ENCODE peak calls at places on chromosome 14, in four cellular contexts. One of them, this sample, is unnamed.

GRCh38 chr14:69298131-69299071 is 38.4 kb downstream of the GALNT16 start:
- DNase-seq in choroid plexus epithelial cell: no peak
- DNase-seq in IMR-90: no peak
- DNase-seq in AG09309: no peak
- DNase-seq in this sample: no peak

GRCh38 chr14:68789798-68790655 is 2.8 kb downstream of the ZFP36L1 start:
- DNase-seq in choroid plexus epithelial cell: no peak
- DNase-seq in IMR-90: no peak
- DNase-seq in AG09309: no peak
- DNase-seq in this sample: peak

GRCh38 chr14:22887990-22888378 is 5.0 kb downstream of the REM2 start:
- DNase-seq in choroid plexus epithelial cell: no peak
- DNase-seq in IMR-90: no peak
- DNase-seq in AG09309: no peak
- DNase-seq in this sample: no peak

GRCh38 chr14:30656190-30656632 is 34.1 kb downstream of the SCFD1 start:
- DNase-seq in choroid plexus epithelial cell: peak
- DNase-seq in IMR-90: peak
- DNase-seq in AG09309: no peak
- DNase-seq in this sample: peak

GRCh38 chr14:34013714-34014055 is 62.8 kb upstream of the EGLN3 start:
- DNase-seq in choroid plexus epithelial cell: no peak
- DNase-seq in IMR-90: no peak
- DNase-seq in AG09309: no peak
- DNase-seq in this sample: no peak

GRCh38 chr14:39467889-39468524 is 35.8 kb upstream of the FBXO33 start:
- DNase-seq in choroid plexus epithelial cell: peak
- DNase-seq in IMR-90: peak
- DNase-seq in AG09309: peak
- DNase-seq in this sample: peak

GRCh38 chr14:101584049-101584859 is 23.0 kb downstream of the DIO3 start:
- DNase-seq in choroid plexus epithelial cell: peak
- DNase-seq in IMR-90: no peak
- DNase-seq in AG09309: peak
- DNase-seq in this sample: peak

GRCh38 chr14:73741386-73741875 is 27.2 kb upstream of the PNMA1 start:
- DNase-seq in choroid plexus epithelial cell: peak
- DNase-seq in IMR-90: peak
- DNase-seq in AG09309: no peak
- DNase-seq in this sample: peak

GRCh38 chr14:105203057-105203494 is 22.0 kb upstream of the NUDT14 start:
- DNase-seq in choroid plexus epithelial cell: peak
- DNase-seq in IMR-90: peak
- DNase-seq in AG09309: no peak
- DNase-seq in this sample: peak

GRCh38 chr14:70871863-70872677 is 35.2 kb upstream of the PCNX1 start:
- DNase-seq in choroid plexus epithelial cell: no peak
- DNase-seq in IMR-90: no peak
- DNase-seq in AG09309: no peak
- DNase-seq in this sample: no peak

GRCh38 chr14:40623641-40624040 is 983.0 kb upstream of the LRFN5 start:
- DNase-seq in choroid plexus epithelial cell: no peak
- DNase-seq in IMR-90: no peak
- DNase-seq in AG09309: no peak
- DNase-seq in this sample: no peak

GRCh38 chr14:106691601-106692291 is 1165.4 kb downstream of the TMEM121 start:
- DNase-seq in choroid plexus epithelial cell: no peak
- DNase-seq in IMR-90: no peak
- DNase-seq in AG09309: no peak
- DNase-seq in this sample: no peak

GRCh38 chr14:67553547-67553946 is 20.5 kb downstream of the PLEKHH1 start:
- DNase-seq in choroid plexus epithelial cell: no peak
- DNase-seq in IMR-90: no peak
- DNase-seq in AG09309: no peak
- DNase-seq in this sample: no peak

GRCh38 chr14:91250912-91251311 is 6.4 kb upstream of the GPR68 start:
- DNase-seq in choroid plexus epithelial cell: no peak
- DNase-seq in IMR-90: no peak
- DNase-seq in AG09309: no peak
- DNase-seq in this sample: no peak

GRCh38 chr14:61472801-61473376 is 151.5 kb downstream of the PRKCH start:
- DNase-seq in choroid plexus epithelial cell: no peak
- DNase-seq in IMR-90: peak
- DNase-seq in AG09309: no peak
- DNase-seq in this sample: peak

GRCh38 chr14:26791117-26791806 is 193.4 kb upstream of the NOVA1 start:
- DNase-seq in choroid plexus epithelial cell: no peak
- DNase-seq in IMR-90: no peak
- DNase-seq in AG09309: no peak
- DNase-seq in this sample: no peak

GRCh38 chr14:64196668-64197411 is 97.3 kb downstream of the ESR2 start:
- DNase-seq in choroid plexus epithelial cell: peak
- DNase-seq in IMR-90: peak
- DNase-seq in AG09309: peak
- DNase-seq in this sample: peak

GRCh38 chr14:63853831-63854293 is 1.1 kb downstream of the SYNE2 start:
- DNase-seq in choroid plexus epithelial cell: peak
- DNase-seq in IMR-90: peak
- DNase-seq in AG09309: no peak
- DNase-seq in this sample: peak

GRCh38 chr14:70982204-70982603 is 74.9 kb downstream of the PCNX1 start:
- DNase-seq in choroid plexus epithelial cell: no peak
- DNase-seq in IMR-90: no peak
- DNase-seq in AG09309: no peak
- DNase-seq in this sample: no peak

GRCh38 chr14:75333523-75334190 is 55.0 kb downstream of the FOS start:
- DNase-seq in choroid plexus epithelial cell: no peak
- DNase-seq in IMR-90: no peak
- DNase-seq in AG09309: no peak
- DNase-seq in this sample: no peak

GRCh38 chr14:59510001-59510400 is 25.7 kb downstream of the JKAMP start:
- DNase-seq in choroid plexus epithelial cell: no peak
- DNase-seq in IMR-90: peak
- DNase-seq in AG09309: no peak
- DNase-seq in this sample: no peak

GRCh38 chr14:72607386-72608125 is 286.3 kb downstream of the DPF3 start:
- DNase-seq in choroid plexus epithelial cell: peak
- DNase-seq in IMR-90: peak
- DNase-seq in AG09309: no peak
- DNase-seq in this sample: peak

GRCh38 chr14:90443161-90444076 is 46.6 kb downstream of the CALM1 start:
- DNase-seq in choroid plexus epithelial cell: no peak
- DNase-seq in IMR-90: no peak
- DNase-seq in AG09309: no peak
- DNase-seq in this sample: no peak

GRCh38 chr14:100828448-100828834 is 2.5 kb downstream of the MEG3 start:
- DNase-seq in choroid plexus epithelial cell: no peak
- DNase-seq in IMR-90: no peak
- DNase-seq in AG09309: no peak
- DNase-seq in this sample: no peak

GRCh38 chr14:87002831-87003230 is 990.2 kb downstream of the GALC start:
- DNase-seq in choroid plexus epithelial cell: no peak
- DNase-seq in IMR-90: peak
- DNase-seq in AG09309: no peak
- DNase-seq in this sample: no peak

GRCh38 chr14:32224731-32225377 is 21.8 kb upstream of the RNU6-8 start:
- DNase-seq in choroid plexus epithelial cell: peak
- DNase-seq in IMR-90: peak
- DNase-seq in AG09309: no peak
- DNase-seq in this sample: peak

GRCh38 chr14:61337893-61338292 is 16.5 kb downstream of the PRKCH start:
- DNase-seq in choroid plexus epithelial cell: no peak
- DNase-seq in IMR-90: no peak
- DNase-seq in AG09309: no peak
- DNase-seq in this sample: no peak

GRCh38 chr14:74934476-74935339 is 11.6 kb upstream of the RPS6KL1 start:
- DNase-seq in choroid plexus epithelial cell: no peak
- DNase-seq in IMR-90: no peak
- DNase-seq in AG09309: no peak
- DNase-seq in this sample: peak

GRCh38 chr14:53663709-53664108 is 292.9 kb downstream of the BMP4 start:
- DNase-seq in choroid plexus epithelial cell: peak
- DNase-seq in IMR-90: peak
- DNase-seq in AG09309: no peak
- DNase-seq in this sample: peak

GRCh38 chr14:100782516-100783320 is 43.2 kb upstream of the MEG3 start:
- DNase-seq in choroid plexus epithelial cell: no peak
- DNase-seq in IMR-90: no peak
- DNase-seq in AG09309: no peak
- DNase-seq in this sample: no peak

GRCh38 chr14:65252471-65253255 is 150.3 kb upstream of the MAX start:
- DNase-seq in choroid plexus epithelial cell: no peak
- DNase-seq in IMR-90: no peak
- DNase-seq in AG09309: no peak
- DNase-seq in this sample: no peak

GRCh38 chr14:91232052-91232451 is 12.5 kb downstream of the GPR68 start:
- DNase-seq in choroid plexus epithelial cell: no peak
- DNase-seq in IMR-90: no peak
- DNase-seq in AG09309: no peak
- DNase-seq in this sample: no peak

GRCh38 chr14:65604535-65604934 is 192.0 kb downstream of the FUT8 start:
- DNase-seq in choroid plexus epithelial cell: no peak
- DNase-seq in IMR-90: no peak
- DNase-seq in AG09309: no peak
- DNase-seq in this sample: no peak

GRCh38 chr14:95547626-95548327 is 12.9 kb downstream of the GLRX5 start:
- DNase-seq in choroid plexus epithelial cell: peak
- DNase-seq in IMR-90: peak
- DNase-seq in AG09309: no peak
- DNase-seq in this sample: peak

GRCh38 chr14:68284333-68284732 is 464.8 kb downstream of the RAD51B start:
- DNase-seq in choroid plexus epithelial cell: no peak
- DNase-seq in IMR-90: no peak
- DNase-seq in AG09309: no peak
- DNase-seq in this sample: no peak

GRCh38 chr14:21734457-21735074 is 60.9 kb upstream of the OR4E1 start:
- DNase-seq in choroid plexus epithelial cell: peak
- DNase-seq in IMR-90: peak
- DNase-seq in AG09309: no peak
- DNase-seq in this sample: peak

GRCh38 chr14:51293149-51293925 is 53.3 kb downstream of the TMX1 start:
- DNase-seq in choroid plexus epithelial cell: peak
- DNase-seq in IMR-90: peak
- DNase-seq in AG09309: no peak
- DNase-seq in this sample: peak

GRCh38 chr14:51295666-51296263 is 55.7 kb downstream of the TMX1 start:
- DNase-seq in choroid plexus epithelial cell: no peak
- DNase-seq in IMR-90: peak
- DNase-seq in AG09309: no peak
- DNase-seq in this sample: no peak

GRCh38 chr14:51294951-51295350 is 54.9 kb downstream of the TMX1 start:
- DNase-seq in choroid plexus epithelial cell: no peak
- DNase-seq in IMR-90: no peak
- DNase-seq in AG09309: no peak
- DNase-seq in this sample: peak

GRCh38 chr14:51291016-51291415 is 51.0 kb downstream of the TMX1 start:
- DNase-seq in choroid plexus epithelial cell: no peak
- DNase-seq in IMR-90: no peak
- DNase-seq in AG09309: no peak
- DNase-seq in this sample: no peak

GRCh38 chr14:51293926-51294290 is 53.9 kb downstream of the TMX1 start:
- DNase-seq in choroid plexus epithelial cell: no peak
- DNase-seq in IMR-90: no peak
- DNase-seq in AG09309: no peak
- DNase-seq in this sample: no peak
- H3K4me3 ChIP-seq in choroid plexus epithelial cell: no peak
- H3K4me3 ChIP-seq in IMR-90: no peak
- H3K4me3 ChIP-seq in AG09309: no peak
- H3K4me3 ChIP-seq in this sample: no peak

GRCh38 chr14:102826161-102826560 is 48.9 kb downstream of the TRAF3 start:
- DNase-seq in choroid plexus epithelial cell: no peak
- DNase-seq in IMR-90: no peak
- DNase-seq in AG09309: no peak
- DNase-seq in this sample: no peak

GRCh38 chr14:102823546-102823945 is 46.3 kb downstream of the TRAF3 start:
- DNase-seq in choroid plexus epithelial cell: no peak
- DNase-seq in IMR-90: no peak
- DNase-seq in AG09309: no peak
- DNase-seq in this sample: no peak

GRCh38 chr14:102826751-102827675 is 49.8 kb downstream of the TRAF3 start:
- DNase-seq in choroid plexus epithelial cell: no peak
- DNase-seq in IMR-90: no peak
- DNase-seq in AG09309: no peak
- DNase-seq in this sample: no peak

GRCh38 chr14:102825307-102826095 is 48.3 kb downstream of the TRAF3 start:
- DNase-seq in choroid plexus epithelial cell: no peak
- DNase-seq in IMR-90: no peak
- DNase-seq in AG09309: no peak
- DNase-seq in this sample: no peak

DNA sequence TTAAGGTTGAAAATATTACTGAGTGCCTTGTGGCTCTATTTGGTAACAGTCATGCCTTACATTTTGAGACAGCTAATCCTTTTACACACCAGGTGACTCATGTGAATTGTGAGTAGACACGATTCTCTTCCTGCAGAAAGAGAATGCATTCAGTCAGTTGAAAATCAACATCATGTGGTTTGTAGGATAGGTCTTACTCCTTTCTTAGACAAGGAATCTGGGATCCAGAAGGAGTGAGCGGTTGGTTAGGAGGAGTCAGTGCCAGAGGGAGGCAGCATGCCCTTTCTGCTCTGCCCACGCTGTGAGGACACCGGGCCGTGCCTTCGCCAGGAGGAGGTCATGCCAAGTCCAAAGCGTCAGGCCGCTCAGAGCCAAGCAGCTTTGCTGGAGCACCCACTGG is 47.6 kb downstream of the TRAF3 start:
- DNase-seq in choroid plexus epithelial cell: peak
- DNase-seq in IMR-90: peak
- DNase-seq in AG09309: no peak
- DNase-seq in this sample: peak
- TF ChIP-seq CTCF in choroid plexus epithelial cell: no peak
- TF ChIP-seq CTCF in IMR-90: no peak
- TF ChIP-seq CTCF in AG09309: no peak
- TF ChIP-seq CTCF in this sample: no peak

GRCh38 chr14:104140463-104141331 is 2.3 kb downstream of the KIF26A start:
- DNase-seq in choroid plexus epithelial cell: no peak
- DNase-seq in IMR-90: no peak
- DNase-seq in AG09309: no peak
- DNase-seq in this sample: no peak
- H3K4me3 ChIP-seq in choroid plexus epithelial cell: no peak
- H3K4me3 ChIP-seq in IMR-90: no peak
- H3K4me3 ChIP-seq in AG09309: no peak
- H3K4me3 ChIP-seq in this sample: no peak

GRCh38 chr14:79256311-79256879 is 954.9 kb downstream of the DIO2 start:
- DNase-seq in choroid plexus epithelial cell: no peak
- DNase-seq in IMR-90: no peak
- DNase-seq in AG09309: no peak
- DNase-seq in this sample: no peak
- TF ChIP-seq CTCF in choroid plexus epithelial cell: no peak
- TF ChIP-seq CTCF in IMR-90: no peak
- TF ChIP-seq CTCF in AG09309: no peak
- TF ChIP-seq CTCF in this sample: no peak

GRCh38 chr14:76473381-76474263 is 97.7 kb downstream of the ESRRB start:
- DNase-seq in choroid plexus epithelial cell: peak
- DNase-seq in IMR-90: peak
- DNase-seq in AG09309: no peak
- DNase-seq in this sample: peak
- H3K4me3 ChIP-seq in choroid plexus epithelial cell: no peak
- H3K4me3 ChIP-seq in IMR-90: no peak
- H3K4me3 ChIP-seq in AG09309: no peak
- H3K4me3 ChIP-seq in this sample: no peak

GRCh38 chr14:55599250-55599879 is 19.4 kb downstream of the KTN1 start:
- DNase-seq in choroid plexus epithelial cell: no peak
- DNase-seq in IMR-90: no peak
- DNase-seq in AG09309: no peak
- DNase-seq in this sample: peak
- TF ChIP-seq CTCF in choroid plexus epithelial cell: no peak
- TF ChIP-seq CTCF in IMR-90: no peak
- TF ChIP-seq CTCF in AG09309: no peak
- TF ChIP-seq CTCF in this sample: no peak

This sample was measured in fibroblast of villous mesenchyme.